ENCODE peak calls at places on chromosomes 2 and 18, in eight cellular contexts. N is NCI-H1092; W is AG04450; X is tibial artery; T is CD4-positive, CD25-positive, alpha-beta regulatory T cell; G is choroid plexus epithelial cell; J is KG1; R is DMS 273 treated with DMSO at 0.1 percent for 48 hours. O is an unnamed sample.

GRCh38 chr18:11246883-11247282 is 97.5 kb upstream of the PIEZO2 start:
- DNase-seq in X (no peak), T (no peak), W (no peak), R (no peak), N (no peak), G (no peak), J (no peak), O (no peak)

GRCh38 chr2:196925445-196925767 is 1.1 kb downstream of the PGAP1 start:
- DNase-seq in G (peak; percentile 27), R (peak; percentile 41), N (no peak), T (no peak), J (no peak), X (no peak), W (no peak), O (no peak)

GRCh38 chr18:12366379-12366778 is 10.6 kb downstream of the AFG3L2 start:
- DNase-seq in T (no peak), N (no peak), G (no peak), R (no peak), J (no peak), X (no peak), W (no peak), O (no peak)

GRCh38 chr2:52210161-52210560 is 1178.2 kb upstream of the NRXN1 start:
- DNase-seq in T (no peak), G (peak; percentile 50), J (no peak), N (no peak), R (no peak), W (no peak), X (no peak), O (no peak)

GRCh38 chr2:201404699-201405275 is 46.5 kb downstream of the TRAK2 start:
- DNase-seq in W (no peak), R (no peak), N (no peak), J (no peak), X (no peak), G (no peak), T (no peak), O (no peak)

GRCh38 chr2:43218550-43219382 is 7.6 kb downstream of the ZFP36L2 start:
- DNase-seq in W (no peak), X (peak; percentile 81), N (no peak), J (peak; percentile 46), G (peak; percentile 19), T (peak; percentile 75), R (no peak), O (peak; percentile 77)

GRCh38 chr2:63059434-63060078 is 8.9 kb downstream of the OTX1 start:
- DNase-seq in T (no peak), G (no peak), J (no peak), R (no peak), X (no peak), W (no peak), N (no peak), O (no peak)

GRCh38 chr2:110755494-110756078 is 23.2 kb downstream of the ACOXL start:
- DNase-seq in R (no peak), W (no peak), T (no peak), J (peak; percentile 8), X (no peak), N (no peak), G (peak; percentile 24), O (peak; percentile 15)

GRCh38 chr2:127370010-127370409 is 17.8 kb downstream of the MAP3K2 start:
- DNase-seq in R (no peak), W (no peak), X (no peak), N (no peak), G (no peak), T (no peak), J (no peak), O (no peak)

GRCh38 chr2:238285653-238286082 is 2.7 kb downstream of the PER2 start:
- DNase-seq in X (peak; percentile 95), J (no peak), W (peak; percentile 85), T (no peak), N (no peak), R (no peak), G (peak; percentile 97), O (no peak)

GRCh38 chr2:65316072-65316471 is 88.4 kb downstream of the ACTR2 start:
- DNase-seq in R (no peak), W (peak; percentile 68), N (no peak), J (no peak), X (peak; percentile 85), T (no peak), G (no peak), O (no peak)

O was measured in germinal center.